ENCODE peak calls at places on chromosomes 4 and X, in four cellular contexts. Q, O, V and J are unnamed samples.

GRCh38 chr4:140581078-140581477 is 12.3 kb upstream of the UCP1 start:
- DNase-seq in Q (no peak), O (no peak), V (no peak), J (no peak)

GRCh38 chr4:180947421-180947820 is 1295.8 kb upstream of the TENM3 start:
- DNase-seq in Q (no peak), O (no peak), V (no peak), J (no peak)

GRCh38 chr4:107318078-107318477 is 282.0 kb upstream of the DKK2 start:
- DNase-seq in Q (no peak), O (no peak), V (peak), J (no peak)

GRCh38 chr4:141134586-141134985 is 1.3 kb upstream of the RNF150 start:
- DNase-seq in Q (no peak), O (no peak), V (no peak), J (no peak)

GRCh38 chr4:138749303-138749702 is 266.3 kb upstream of the NOCT start:
- DNase-seq in Q (no peak), O (no peak), V (peak), J (no peak)

GRCh38 chr4:138175337-138175794 is 66.8 kb downstream of the SLC7A11 start:
- DNase-seq in Q (no peak), O (no peak), V (peak), J (no peak)

GRCh38 chr4:185039508-185040273 is 21.4 kb downstream of the HELT start:
- DNase-seq in Q (peak), O (no peak), V (peak), J (no peak)

GRCh38 chr4:168569909-168570276 is 73.0 kb downstream of the PALLD start:
- DNase-seq in Q (no peak), O (no peak), V (no peak), J (no peak)

GRCh38 chr4:140666889-140667614 is 89.1 kb downstream of the TBC1D9 start:
- DNase-seq in Q (no peak), O (no peak), V (no peak), J (no peak)

GRCh38 chr4:61068745-61069144 is 131.4 kb upstream of the ADGRL3 start:
- DNase-seq in Q (no peak), O (no peak), V (peak), J (no peak)

GRCh38 chrX:46649421-46650260 is 76.1 kb downstream of the CHST7 start:
- DNase-seq in Q (peak), O (peak), V (no peak), J (no peak)

GRCh38 chr4:5098176-5098575 is 46.9 kb downstream of the STK32B start:
- DNase-seq in Q (no peak), O (no peak), V (peak), J (no peak)

GRCh38 chr4:1488357-1488756 is 82.1 kb upstream of the NKX1-1 start:
- DNase-seq in Q (no peak), O (no peak), V (no peak), J (no peak)

GRCh38 chrX:8090906-8091305 is 80.2 kb downstream of the VCX2 start:
- DNase-seq in Q (no peak), O (no peak), V (no peak), J (no peak)
- H3K27ac ChIP-seq in Q (no peak), O (no peak), V (no peak), J (no peak)

DNA sequence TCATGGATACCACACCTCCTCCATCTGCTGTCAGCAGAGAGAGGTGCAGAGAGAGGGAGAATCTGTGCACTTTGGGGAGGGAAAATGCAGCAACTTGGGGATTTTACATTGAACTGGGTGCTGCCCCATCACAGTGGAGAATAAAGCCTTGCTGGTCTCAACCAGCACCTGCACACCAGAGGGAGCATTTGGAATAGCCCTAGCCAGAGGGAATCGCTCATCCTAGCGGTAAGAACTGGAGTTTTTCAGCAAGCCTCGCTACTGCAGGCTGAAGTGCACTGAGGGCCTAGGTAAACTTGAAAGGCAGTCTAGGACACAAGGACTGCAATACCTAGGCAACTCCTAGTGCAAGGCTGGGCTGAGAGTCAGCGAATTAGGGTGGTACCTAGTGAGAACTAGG is 148.7 kb downstream of the KDR start:
- DNase-seq in Q (no peak), O (no peak), V (no peak), J (no peak)
- TF ChIP-seq CTCF in Q (no peak), O (no peak), V (peak), J (no peak)

GRCh38 chr4:153433753-153434105 is 32.4 kb upstream of the TMEM131L start:
- DNase-seq in Q (no peak), O (no peak), V (no peak), J (no peak)
- H3K4me3 ChIP-seq in Q (no peak), O (peak), V (no peak), J (no peak)

GRCh38 chr4:26005764-26006163 is 91.7 kb downstream of the SMIM20 start:
- DNase-seq in Q (no peak), O (no peak), V (no peak), J (no peak)
- H3K27ac ChIP-seq in Q (no peak), O (no peak), V (no peak), J (no peak)